ENCODE peak calls at places on chromosome 2, in seven cellular contexts. One of them, this sample, is unnamed.

GRCh38 chr2:173048901-173049661 is 26.6 kb upstream of the MAP3K20 start:
- DNase-seq in HepG2: peak
- DNase-seq in GM12891: no peak
- DNase-seq in K562: peak
- DNase-seq in SK-N-SH: no peak
- DNase-seq in GM12878: no peak
- DNase-seq in H1: no peak
- DNase-seq in this sample: peak

GRCh38 chr2:219218279-219219112 is at the start of gene ABCB6:
- DNase-seq in HepG2: peak
- DNase-seq in GM12891: peak
- DNase-seq in K562: peak
- DNase-seq in SK-N-SH: peak
- DNase-seq in GM12878: peak
- DNase-seq in H1: no peak
- DNase-seq in this sample: peak

GRCh38 chr2:121810959-121811853 is 55.8 kb downstream of the TSN start:
- DNase-seq in HepG2: peak
- DNase-seq in GM12891: no peak
- DNase-seq in K562: peak
- DNase-seq in SK-N-SH: peak
- DNase-seq in GM12878: no peak
- DNase-seq in H1: no peak
- DNase-seq in this sample: no peak

GRCh38 chr2:234483568-234484251 is 13.2 kb downstream of the ARL4C start:
- DNase-seq in HepG2: no peak
- DNase-seq in GM12891: no peak
- DNase-seq in K562: no peak
- DNase-seq in SK-N-SH: no peak
- DNase-seq in GM12878: peak
- DNase-seq in H1: no peak
- DNase-seq in this sample: no peak

GRCh38 chr2:124402274-124402673 is 377.2 kb downstream of the CNTNAP5 start:
- DNase-seq in HepG2: no peak
- DNase-seq in GM12891: no peak
- DNase-seq in K562: no peak
- DNase-seq in SK-N-SH: no peak
- DNase-seq in GM12878: no peak
- DNase-seq in H1: no peak
- DNase-seq in this sample: no peak

GRCh38 chr2:169978402-169979017 is 151.3 kb downstream of the UBR3 start:
- DNase-seq in HepG2: no peak
- DNase-seq in GM12891: no peak
- DNase-seq in K562: no peak
- DNase-seq in SK-N-SH: no peak
- DNase-seq in GM12878: no peak
- DNase-seq in H1: no peak
- DNase-seq in this sample: no peak

GRCh38 chr2:233075141-233075965 is 15.2 kb downstream of the INPP5D start:
- DNase-seq in HepG2: peak
- DNase-seq in GM12891: no peak
- DNase-seq in K562: no peak
- DNase-seq in SK-N-SH: no peak
- DNase-seq in GM12878: no peak
- DNase-seq in H1: no peak
- DNase-seq in this sample: no peak

GRCh38 chr2:119109823-119110222 is 48.7 kb downstream of the C1QL2 start:
- DNase-seq in HepG2: no peak
- DNase-seq in GM12891: no peak
- DNase-seq in K562: no peak
- DNase-seq in SK-N-SH: no peak
- DNase-seq in GM12878: no peak
- DNase-seq in H1: no peak
- DNase-seq in this sample: no peak

GRCh38 chr2:196059491-196059960 is 9.1 kb downstream of the DNAH7 start:
- DNase-seq in HepG2: no peak
- DNase-seq in GM12891: no peak
- DNase-seq in K562: no peak
- DNase-seq in SK-N-SH: no peak
- DNase-seq in GM12878: no peak
- DNase-seq in H1: no peak
- DNase-seq in this sample: no peak

GRCh38 chr2:240229603-240230423 is 89.4 kb upstream of the OTOS start:
- DNase-seq in HepG2: no peak
- DNase-seq in GM12891: no peak
- DNase-seq in K562: no peak
- DNase-seq in SK-N-SH: no peak
- DNase-seq in GM12878: no peak
- DNase-seq in H1: no peak
- DNase-seq in this sample: no peak

GRCh38 chr2:57180042-57180567 is 866.5 kb upstream of the VRK2 start:
- DNase-seq in HepG2: no peak
- DNase-seq in GM12891: no peak
- DNase-seq in K562: no peak
- DNase-seq in SK-N-SH: no peak
- DNase-seq in GM12878: no peak
- DNase-seq in H1: no peak
- DNase-seq in this sample: no peak

GRCh38 chr2:165957030-165957675 is 3.6 kb upstream of the TTC21B start:
- DNase-seq in HepG2: no peak
- DNase-seq in GM12891: no peak
- DNase-seq in K562: no peak
- DNase-seq in SK-N-SH: no peak
- DNase-seq in GM12878: no peak
- DNase-seq in H1: no peak
- DNase-seq in this sample: no peak

GRCh38 chr2:17579605-17580318 is 39.3 kb downstream of the VSNL1 start:
- DNase-seq in HepG2: peak
- DNase-seq in GM12891: no peak
- DNase-seq in K562: no peak
- DNase-seq in SK-N-SH: no peak
- DNase-seq in GM12878: no peak
- DNase-seq in H1: peak
- DNase-seq in this sample: no peak

GRCh38 chr2:237685408-237685807 is 58.0 kb downstream of the LRRFIP1 start:
- DNase-seq in HepG2: peak
- DNase-seq in GM12891: no peak
- DNase-seq in K562: peak
- DNase-seq in SK-N-SH: no peak
- DNase-seq in GM12878: no peak
- DNase-seq in H1: no peak
- DNase-seq in this sample: no peak

GRCh38 chr2:68287580-68288441 is 31.9 kb downstream of the CNRIP1 start:
- DNase-seq in HepG2: no peak
- DNase-seq in GM12891: no peak
- DNase-seq in K562: peak
- DNase-seq in SK-N-SH: no peak
- DNase-seq in GM12878: no peak
- DNase-seq in H1: no peak
- DNase-seq in this sample: no peak

GRCh38 chr2:207975910-207976309 is 49.4 kb downstream of the PLEKHM3 start:
- DNase-seq in HepG2: no peak
- DNase-seq in GM12891: no peak
- DNase-seq in K562: peak
- DNase-seq in SK-N-SH: no peak
- DNase-seq in GM12878: no peak
- DNase-seq in H1: no peak
- DNase-seq in this sample: no peak

GRCh38 chr2:126782648-126783047 is 116.0 kb upstream of the TEX51 start:
- DNase-seq in HepG2: no peak
- DNase-seq in GM12891: no peak
- DNase-seq in K562: no peak
- DNase-seq in SK-N-SH: no peak
- DNase-seq in GM12878: no peak
- DNase-seq in H1: no peak
- DNase-seq in this sample: no peak

GRCh38 chr2:54724560-54725342 is 1.3 kb downstream of the EML6 start:
- DNase-seq in HepG2: no peak
- DNase-seq in GM12891: no peak
- DNase-seq in K562: peak
- DNase-seq in SK-N-SH: peak
- DNase-seq in GM12878: no peak
- DNase-seq in H1: no peak
- DNase-seq in this sample: peak

DNA sequence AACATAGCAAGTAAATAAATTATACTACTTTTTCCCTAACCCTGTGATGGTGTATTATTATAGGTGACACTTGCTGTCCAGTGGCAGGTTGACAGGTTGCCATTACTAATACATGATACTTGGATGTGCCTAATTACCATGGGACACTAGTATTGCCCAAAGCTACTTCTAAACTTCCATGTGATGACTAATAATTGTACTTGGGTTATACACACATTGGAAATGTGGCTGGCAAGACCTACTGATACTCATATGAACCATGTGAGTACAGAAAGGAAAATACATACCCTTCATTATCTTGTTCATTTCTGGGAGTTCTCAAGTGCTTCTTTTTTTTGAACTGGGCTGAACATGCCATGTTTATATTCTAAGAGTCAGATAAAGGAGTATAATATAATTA is 156.4 kb downstream of the IKZF2 start:
- DNase-seq in HepG2: no peak
- DNase-seq in GM12891: no peak
- DNase-seq in K562: no peak
- DNase-seq in SK-N-SH: no peak
- DNase-seq in GM12878: no peak
- DNase-seq in H1: no peak
- DNase-seq in this sample: no peak
- TF ChIP-seq TAF1 in HepG2: no peak
- TF ChIP-seq TAF1 in GM12891: no peak
- TF ChIP-seq TAF1 in K562: no peak
- TF ChIP-seq TAF1 in SK-N-SH: no peak
- TF ChIP-seq TAF1 in GM12878: no peak
- TF ChIP-seq TAF1 in H1: no peak
- TF ChIP-seq TAF1 in this sample: no peak

GRCh38 chr2:197852127-197852526 is 47.7 kb downstream of the PLCL1 start:
- DNase-seq in HepG2: no peak
- DNase-seq in GM12891: no peak
- DNase-seq in K562: peak
- DNase-seq in SK-N-SH: peak
- DNase-seq in GM12878: no peak
- DNase-seq in H1: no peak
- DNase-seq in this sample: no peak
- TF ChIP-seq POLR2AphosphoS5 in HepG2: no peak
- TF ChIP-seq POLR2AphosphoS5 in GM12891: no peak
- TF ChIP-seq POLR2AphosphoS5 in K562: no peak
- TF ChIP-seq POLR2AphosphoS5 in SK-N-SH: no peak
- TF ChIP-seq POLR2AphosphoS5 in GM12878: no peak
- TF ChIP-seq POLR2AphosphoS5 in H1: no peak
- TF ChIP-seq POLR2AphosphoS5 in this sample: no peak

GRCh38 chr2:8414946-8415869 is 266.6 kb upstream of the ID2 start:
- DNase-seq in HepG2: no peak
- DNase-seq in GM12891: no peak
- DNase-seq in K562: no peak
- DNase-seq in SK-N-SH: no peak
- DNase-seq in GM12878: no peak
- DNase-seq in H1: no peak
- DNase-seq in this sample: no peak

GRCh38 chr2:8412586-8412985 is 269.3 kb upstream of the ID2 start:
- DNase-seq in HepG2: no peak
- DNase-seq in GM12891: no peak
- DNase-seq in K562: no peak
- DNase-seq in SK-N-SH: no peak
- DNase-seq in GM12878: no peak
- DNase-seq in H1: no peak
- DNase-seq in this sample: no peak

GRCh38 chr2:8416172-8416571 is 265.7 kb upstream of the ID2 start:
- DNase-seq in HepG2: no peak
- DNase-seq in GM12891: no peak
- DNase-seq in K562: no peak
- DNase-seq in SK-N-SH: no peak
- DNase-seq in GM12878: no peak
- DNase-seq in H1: no peak
- DNase-seq in this sample: no peak

GRCh38 chr2:8412082-8412481 is 269.8 kb upstream of the ID2 start:
- DNase-seq in HepG2: peak
- DNase-seq in GM12891: no peak
- DNase-seq in K562: no peak
- DNase-seq in SK-N-SH: no peak
- DNase-seq in GM12878: no peak
- DNase-seq in H1: no peak
- DNase-seq in this sample: no peak

DNA sequence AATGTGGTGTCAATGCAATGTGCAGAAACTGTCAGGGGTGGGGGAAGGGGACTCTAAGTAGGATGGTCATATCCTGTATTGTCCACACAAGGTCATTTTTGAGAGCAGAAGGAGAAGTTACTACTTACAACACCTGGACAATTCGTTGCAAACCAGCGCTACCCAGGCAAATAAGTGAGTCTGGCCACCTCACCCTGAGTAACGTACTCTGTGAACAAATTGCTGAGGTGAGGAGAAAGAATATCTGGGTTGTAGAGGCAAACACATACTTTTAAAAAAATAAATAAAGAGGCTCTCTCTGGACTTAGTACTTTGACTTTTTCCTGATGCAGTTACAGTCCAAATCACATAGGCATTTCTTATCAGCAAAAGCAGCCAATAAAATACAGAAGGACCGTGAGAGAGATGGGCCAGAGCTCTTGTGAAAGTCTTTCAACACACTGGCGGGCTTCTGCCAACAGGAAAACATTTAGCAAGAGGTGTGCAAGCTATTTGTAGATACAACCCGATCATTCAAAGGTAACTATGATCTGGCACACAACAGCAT is 268.2 kb upstream of the ID2 start:
- DNase-seq in HepG2: peak
- DNase-seq in GM12891: no peak
- DNase-seq in K562: no peak
- DNase-seq in SK-N-SH: no peak
- DNase-seq in GM12878: no peak
- DNase-seq in H1: no peak
- DNase-seq in this sample: no peak
- TF ChIP-seq TAF1 in HepG2: no peak
- TF ChIP-seq TAF1 in GM12891: no peak
- TF ChIP-seq TAF1 in K562: no peak
- TF ChIP-seq TAF1 in SK-N-SH: no peak
- TF ChIP-seq TAF1 in GM12878: no peak
- TF ChIP-seq TAF1 in H1: no peak
- TF ChIP-seq TAF1 in this sample: no peak

DNA sequence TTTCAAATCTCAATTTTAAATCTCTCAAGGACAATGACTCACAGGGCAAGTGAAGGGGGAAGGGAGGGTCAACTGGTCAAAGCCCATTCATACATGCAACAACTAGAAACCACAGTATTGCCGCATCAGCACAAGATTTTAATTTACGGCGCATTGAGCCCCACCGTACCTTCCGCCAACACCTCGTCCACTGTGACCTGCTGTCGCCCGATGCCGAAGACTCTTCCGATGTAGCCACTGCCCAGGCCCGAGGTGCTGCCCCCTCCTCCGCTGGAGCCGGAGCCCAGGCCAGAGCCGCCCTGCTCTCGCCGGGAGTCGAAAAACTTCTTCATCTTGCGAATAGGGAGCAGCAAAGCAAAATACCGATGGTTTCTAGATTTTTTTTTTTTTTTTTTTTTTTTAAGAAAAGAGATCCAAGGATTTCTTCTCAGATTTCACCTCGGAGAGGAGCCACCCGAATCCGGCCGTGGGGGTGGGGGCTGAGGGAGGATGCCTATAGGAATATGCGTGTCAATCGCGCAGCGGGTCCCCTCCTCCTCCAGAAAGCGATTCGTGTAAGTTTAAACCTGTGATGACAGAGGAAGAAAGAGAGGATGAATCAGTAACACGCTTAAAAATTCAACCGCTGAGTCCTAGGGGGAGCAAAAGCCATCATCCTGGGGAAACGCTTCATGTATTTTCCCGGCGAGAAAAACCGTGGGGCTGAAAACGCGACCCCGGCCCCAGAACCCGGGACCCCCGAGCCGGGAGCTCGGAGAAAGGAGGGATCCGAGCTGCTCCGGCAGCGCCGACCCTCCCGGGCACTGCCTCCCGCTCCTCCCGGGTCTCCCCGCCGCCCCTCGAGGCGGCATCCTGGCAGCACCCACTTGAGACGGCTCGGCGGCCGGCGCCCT is 584 bp downstream of the AAK1 start:
- DNase-seq in HepG2: peak
- DNase-seq in GM12891: no peak
- DNase-seq in K562: peak
- DNase-seq in SK-N-SH: peak
- DNase-seq in GM12878: no peak
- DNase-seq in H1: no peak
- DNase-seq in this sample: no peak
- TF ChIP-seq POLR2AphosphoS5 in HepG2: no peak
- TF ChIP-seq POLR2AphosphoS5 in GM12891: no peak
- TF ChIP-seq POLR2AphosphoS5 in K562: no peak
- TF ChIP-seq POLR2AphosphoS5 in SK-N-SH: no peak
- TF ChIP-seq POLR2AphosphoS5 in GM12878: no peak
- TF ChIP-seq POLR2AphosphoS5 in H1: no peak
- TF ChIP-seq POLR2AphosphoS5 in this sample: no peak

This sample was measured in GM12892.